ENCODE peak calls at places on chromosomes 11 and 22, in six cellular contexts. D is colonic mucosa; V is CD4-positive, CD25-positive, alpha-beta regulatory T cell; S is stomach; X is pancreas; K is CD8-positive, alpha-beta T cell. U is an unnamed sample.

GRCh38 chr11:942853-943252 is 17.2 kb downstream of the AP2A2 start:
- DNase-seq in S (no peak), V (no peak), X (no peak), D (no peak), K (no peak), U (no peak)

GRCh38 chr11:5625281-5625680 is 480 bp downstream of the TRIM34 start:
- DNase-seq in V (no peak), K (no peak), S (no peak), D (no peak), X (no peak), U (no peak)

GRCh38 chr11:62542750-62543567 is 3.6 kb downstream of the AHNAK start:
- DNase-seq in V (peak; percentile 66), K (peak; percentile 65), D (peak; percentile 91), S (peak; percentile 80), X (peak; percentile 66), U (peak; percentile 68)

GRCh38 chr22:20526628-20527355 is 19.4 kb downstream of the MED15 start:
- DNase-seq in D (no peak), K (no peak), X (no peak), S (no peak), V (no peak), U (no peak)

GRCh38 chr11:122981388-122982264 is at the start of gene BSX:
- DNase-seq in V (no peak), S (peak; percentile 45), D (peak; percentile 38), X (peak; percentile 58), K (peak; percentile 24), U (peak; percentile 28)

GRCh38 chr11:59556115-59556882 is 45.0 kb downstream of the OR4D9 start:
- DNase-seq in V (peak; percentile 51), S (no peak), D (no peak), K (peak; percentile 28), X (peak; percentile 36), U (no peak)

GRCh38 chr11:114157476-114158050 is 98.1 kb downstream of the ZBTB16 start:
- DNase-seq in X (no peak), V (no peak), K (no peak), D (no peak), S (no peak), U (no peak)

GRCh38 chr22:44550666-44551491 is 52.8 kb upstream of the RTL6 start:
- DNase-seq in S (peak; percentile 37), V (no peak), K (no peak), D (peak; percentile 63), X (peak; percentile 33), U (no peak)

GRCh38 chr11:44564653-44565007 is 833 bp upstream of the CD82 start:
- DNase-seq in S (peak; percentile 85), K (no peak), V (peak; percentile 15), D (no peak), X (peak; percentile 81), U (no peak)

GRCh38 chr11:62295504-62295903 is 3.4 kb downstream of the SCGB1D4 start:
- DNase-seq in V (no peak), X (no peak), D (no peak), K (no peak), S (no peak), U (no peak)

GRCh38 chr11:119774180-119774763 is 45.3 kb upstream of the NECTIN1 start:
- DNase-seq in S (no peak), V (no peak), K (no peak), X (no peak), D (no peak), U (no peak)

GRCh38 chr11:66046901-66047300 is 2.1 kb downstream of the GAL3ST3 start:
- DNase-seq in S (no peak), X (no peak), V (no peak), D (no peak), K (no peak), U (no peak)

GRCh38 chr11:74896311-74896710 is 52.6 kb downstream of the XRRA1 start:
- DNase-seq in V (no peak), D (no peak), X (no peak), K (no peak), S (no peak), U (no peak)

GRCh38 chr11:22467741-22468140 is 129.6 kb downstream of the SLC17A6 start:
- DNase-seq in K (no peak), S (no peak), D (no peak), X (no peak), V (no peak), U (no peak)

GRCh38 chr22:46119729-46120419 is 30.5 kb upstream of the PPARA start:
- DNase-seq in K (no peak), D (no peak), X (no peak), V (no peak), S (no peak), U (no peak)

GRCh38 chr22:24005201-24005600 is at the start of gene GSTT4:
- DNase-seq in D (no peak), V (no peak), K (no peak), S (peak; percentile 32), X (no peak), U (no peak)
- H3K9me3 ChIP-seq in D (no peaks in the 10 kb centered on the region), V (no peaks in the 10 kb centered on the region), K (no peaks in the 10 kb centered on the region), S (no peaks in the 10 kb centered on the region), X (no peaks in the 10 kb centered on the region), U (no peaks in the 10 kb centered on the region)

GRCh38 chr11:70541699-70542098 is 143.4 kb downstream of the CTTN start:
- DNase-seq in V (no peak), S (no peak), K (no peak), X (no peak), D (no peak), U (no peak)

GRCh38 chr11:70542406-70542805 is 144.1 kb downstream of the CTTN start:
- DNase-seq in K (no peak), D (no peak), S (no peak), V (no peak), X (no peak), U (no peak)

GRCh38 chr11:70543611-70544010 is 145.3 kb downstream of the CTTN start:
- DNase-seq in X (no peak), V (no peak), S (no peak), K (no peak), D (no peak), U (no peak)

GRCh38 chr11:70544067-70544773 is 145.9 kb downstream of the CTTN start:
- DNase-seq in S (no peak), D (no peak), K (no peak), V (no peak), X (no peak), U (no peak)

GRCh38 chr11:70542811-70543210 is 144.5 kb downstream of the CTTN start:
- DNase-seq in X (no peak), K (no peak), V (no peak), D (no peak), S (no peak), U (no peak)
- H3K9me3 ChIP-seq in X (no peaks in the 10 kb centered on the region), K (no peaks in the 10 kb centered on the region), V (no peaks in the 10 kb centered on the region), D (no peaks in the 10 kb centered on the region), S (no peaks in the 10 kb centered on the region), U (no peaks in the 10 kb centered on the region)

DNA sequence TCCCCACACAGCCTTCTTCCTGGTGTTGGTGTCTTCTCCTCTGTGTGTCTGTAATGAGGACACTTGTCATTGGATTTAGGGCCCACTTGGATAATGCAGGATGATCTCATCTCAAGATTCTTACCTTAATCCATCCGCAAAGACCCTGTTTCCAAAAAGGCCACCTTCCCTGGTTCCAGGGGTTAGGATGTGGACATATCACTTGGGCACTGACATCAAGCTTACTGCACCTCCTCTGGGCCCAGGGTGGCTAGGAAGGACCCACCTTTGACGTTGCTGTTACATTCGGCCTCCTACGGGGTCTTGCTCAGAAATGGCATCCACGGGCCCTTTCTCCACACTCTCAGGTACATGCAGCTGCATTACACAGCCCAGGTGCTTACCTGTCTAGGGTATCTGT is 535.9 kb downstream of the BRD1 start:
- DNase-seq in K (no peak), V (no peak), S (no peak), X (no peak), D (no peak), U (no peak)
- H3K9me3 ChIP-seq in K (no peaks in the 10 kb centered on the region), V (no peaks in the 10 kb centered on the region), S (peaks cover 20% of the 10 kb centered on the region), X (no peaks in the 10 kb centered on the region), D (no peaks in the 10 kb centered on the region), U (no peaks in the 10 kb centered on the region)

DNA sequence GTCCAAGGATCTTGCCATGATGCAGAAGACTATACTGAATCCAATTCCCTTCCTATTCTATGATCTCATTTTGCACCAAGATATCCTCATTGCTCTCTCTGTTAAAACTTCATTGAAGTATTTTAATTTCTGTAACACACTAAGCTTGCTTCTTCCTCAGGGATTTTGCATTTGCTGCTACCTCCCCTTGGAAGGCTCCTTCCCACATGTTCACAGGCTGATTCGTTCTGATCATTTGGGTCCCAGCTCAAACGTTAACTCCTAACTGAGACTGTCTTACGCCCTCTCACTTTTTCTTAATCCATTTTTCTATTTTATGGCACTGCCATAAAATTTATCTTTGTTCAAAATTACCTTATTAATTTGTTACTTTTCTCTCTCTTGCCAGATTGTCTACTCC is 713.0 kb upstream of the LRRC4C start:
- DNase-seq in X (no peak), D (no peak), S (no peak), V (no peak), K (no peak), U (no peak)
- H3K9me3 ChIP-seq in X (no peaks in the 10 kb centered on the region), D (no peaks in the 10 kb centered on the region), S (no peaks in the 10 kb centered on the region), V (no peaks in the 10 kb centered on the region), K (no peaks in the 10 kb centered on the region), U (no peaks in the 10 kb centered on the region)

DNA sequence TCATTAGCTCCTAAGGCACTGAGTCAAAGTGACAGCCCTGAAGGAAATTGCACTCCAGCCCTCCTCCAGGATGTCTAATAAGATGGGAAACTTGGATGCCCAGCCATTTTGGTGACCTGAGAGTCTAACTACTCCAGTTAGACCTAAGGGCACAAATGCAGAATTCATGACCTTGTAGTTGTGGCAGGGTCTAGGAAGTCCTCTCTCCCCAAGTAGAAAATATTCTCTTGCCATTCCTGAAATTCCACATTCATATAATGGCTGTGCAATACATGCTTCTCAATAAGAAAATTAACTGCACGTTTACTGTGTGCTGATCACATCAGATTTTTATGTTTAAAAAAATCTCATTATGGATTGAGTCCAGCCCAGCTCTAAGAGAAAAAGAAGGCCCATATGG is 133.8 kb upstream of the LDLRAD3 start:
- DNase-seq in K (no peak), X (no peak), D (no peak), V (no peak), S (no peak), U (no peak)
- H3K9me3 ChIP-seq in K (no peaks in the 10 kb centered on the region), X (no peaks in the 10 kb centered on the region), D (no peaks in the 10 kb centered on the region), V (no peaks in the 10 kb centered on the region), S (no peaks in the 10 kb centered on the region), U (no peaks in the 10 kb centered on the region)